ENCODE peak calls at places on chromosome 14, in six cellular contexts. N is astrocyte of the cerebellum, M is endothelial cell, Z is RPMI8226, L is heart left ventricle, C is MCF 10A. E is an unnamed sample.

GRCh38 chr14:59275668-59276067 is 87.2 kb downstream of the DAAM1 start:
- DNase-seq in Z (no peak), N (peak), C (peak), M (no peak), L (no peak), E (no peak)

GRCh38 chr14:75519826-75520692 is 2.2 kb upstream of the BATF start:
- DNase-seq in C (peak), M (no peak), N (no peak), Z (no peak), L (no peak), E (no peak)

GRCh38 chr14:47278233-47278842 is 397.1 kb downstream of the MDGA2 start:
- DNase-seq in N (no peak), L (no peak), Z (peak), C (peak), M (peak), E (peak)

GRCh38 chr14:68938515-68939423 is 40.3 kb downstream of the ACTN1 start:
- DNase-seq in M (no peak), L (no peak), N (no peak), Z (no peak), C (no peak), E (peak)

GRCh38 chr14:93832665-93833064 is 44.4 kb upstream of the PRIMA1 start:
- DNase-seq in Z (no peak), L (peak), C (peak), M (no peak), N (no peak), E (no peak)

GRCh38 chr14:63542231-63542999 is 762 bp downstream of the PPP2R5E start:
- DNase-seq in M (peak), N (no peak), C (peak), Z (no peak), L (no peak), E (peak)

GRCh38 chr14:92774563-92774962 is 19.5 kb upstream of the GOLGA5 start:
- DNase-seq in N (no peak), Z (peak), L (no peak), C (no peak), M (no peak), E (no peak)

GRCh38 chr14:68792022-68792829 is 641 bp downstream of the ZFP36L1 start:
- DNase-seq in L (peak), Z (peak), M (no peak), C (no peak), N (no peak), E (peak)

GRCh38 chr14:53952533-53952932 is 4.1 kb downstream of the BMP4 start:
- DNase-seq in L (no peak), C (no peak), N (no peak), Z (no peak), M (no peak), E (no peak)

GRCh38 chr14:23154876-23155587 is 28.4 kb downstream of the SLC7A8 start:
- DNase-seq in Z (peak), L (peak), N (peak), M (peak), C (peak), E (no peak)

E was measured in NCI-H526.